ENCODE peak calls at places on chromosomes 6 and 20, in five cellular contexts. C, A, Q, B and V are unnamed samples.

GRCh38 chr6:3421145-3421544 is 35.7 kb downstream of the SLC22A23 start:
- DNase-seq in A (no peak), C (no peak), Q (no peak), B (no peak), V (no peak)

GRCh38 chr6:159097256-159097655 is 52.5 kb upstream of the TAGAP start:
- DNase-seq in C (peak), Q (no peak), B (no peak), A (peak), V (no peak)

GRCh38 chr20:24934716-24935115 is 14.4 kb upstream of the CST7 start:
- DNase-seq in Q (no peak), B (no peak), A (no peak), C (no peak), V (no peak)

GRCh38 chr6:136508701-136509387 is 41.4 kb downstream of the MAP7 start:
- DNase-seq in C (no peak), Q (no peak), A (no peak), B (no peak), V (no peak)

GRCh38 chr20:17995967-17996819 is 27.4 kb downstream of the MGME1 start:
- DNase-seq in B (peak), Q (peak), C (peak), A (peak), V (no peak)

GRCh38 chr6:28281288-28282064 is at the start of gene PGBD1:
- DNase-seq in B (peak), C (peak), Q (peak), A (peak), V (peak)

GRCh38 chr20:48096957-48097890 is 311.9 kb upstream of the SULF2 start:
- DNase-seq in Q (no peak), B (no peak), C (no peak), A (no peak), V (no peak)

GRCh38 chr20:364905-365794 is 15.4 kb upstream of the TRIB3 start:
- DNase-seq in B (no peak), C (no peak), Q (no peak), A (peak), V (no peak)

GRCh38 chr6:18595774-18596528 is 208.8 kb downstream of the RNF144B start:
- DNase-seq in A (peak), B (peak), C (no peak), Q (peak), V (no peak)

GRCh38 chr20:4029505-4030467 is 14.4 kb upstream of the RNF24 start:
- DNase-seq in A (no peak), B (no peak), Q (no peak), C (no peak), V (no peak)

GRCh38 chr6:106913676-106914280 is 60.8 kb downstream of the CD24 start:
- DNase-seq in Q (no peak), A (no peak), B (no peak), C (no peak), V (no peak)

GRCh38 chr6:25297823-25298507 is 18.8 kb downstream of the CARMIL1 start:
- DNase-seq in Q (no peak), B (no peak), C (no peak), A (no peak), V (no peak)

GRCh38 chr6:13526718-13527668 is 39.6 kb upstream of the GFOD1 start:
- DNase-seq in C (peak), Q (peak), B (no peak), A (peak), V (peak)

GRCh38 chr6:166559211-166559610 is 27.3 kb downstream of the RAMACL start:
- DNase-seq in C (no peak), A (no peak), B (no peak), Q (no peak), V (no peak)

GRCh38 chr6:56403663-56404200 is 156.4 kb upstream of the COL21A1 start:
- DNase-seq in Q (no peak), B (no peak), A (no peak), C (no peak), V (no peak)

GRCh38 chr20:23475395-23475794 is 15.5 kb upstream of the CST8 start:
- DNase-seq in B (no peak), C (no peak), A (no peak), Q (no peak), V (no peak)